ENCODE peak calls at places on chromosome 12, in nine cellular contexts. One of them, this sample, is unnamed.

GRCh38 chr12:116400671-116401357 is 123.3 kb upstream of the MED13L start:
- DNase-seq in HepG2: no peak
- DNase-seq in cardiac fibroblast: no peak
- DNase-seq in astrocyte of the spinal cord: no peak
- DNase-seq in cardiac muscle cell: no peak
- DNase-seq in endothelial cell: no peak
- DNase-seq in mammary epithelial cell: no peak
- DNase-seq in psoas muscle: no peak
- DNase-seq in ascending aorta: no peak
- DNase-seq in this sample: no peak

GRCh38 chr12:104998423-104999346 is 12.6 kb downstream of the NOPCHAP1 start:
- DNase-seq in psoas muscle: no peak
- DNase-seq in cardiac muscle cell: no peak
- DNase-seq in mammary epithelial cell: no peak
- DNase-seq in HepG2: no peak
- DNase-seq in endothelial cell: no peak
- DNase-seq in cardiac fibroblast: no peak
- DNase-seq in ascending aorta: no peak
- DNase-seq in astrocyte of the spinal cord: no peak
- DNase-seq in this sample: no peak

GRCh38 chr12:76012656-76013055 is 18.9 kb downstream of the PHLDA1 start:
- DNase-seq in psoas muscle: no peak
- DNase-seq in ascending aorta: no peak
- DNase-seq in endothelial cell: no peak
- DNase-seq in mammary epithelial cell: no peak
- DNase-seq in HepG2: no peak
- DNase-seq in cardiac fibroblast: no peak
- DNase-seq in astrocyte of the spinal cord: no peak
- DNase-seq in cardiac muscle cell: no peak
- DNase-seq in this sample: no peak

GRCh38 chr12:57881035-57881973 is 34.8 kb upstream of the CTDSP2 start:
- DNase-seq in mammary epithelial cell: peak
- DNase-seq in astrocyte of the spinal cord: no peak
- DNase-seq in HepG2: no peak
- DNase-seq in ascending aorta: no peak
- DNase-seq in cardiac fibroblast: peak
- DNase-seq in cardiac muscle cell: no peak
- DNase-seq in endothelial cell: no peak
- DNase-seq in psoas muscle: peak
- DNase-seq in this sample: no peak

GRCh38 chr12:131831021-131831571 is 2.9 kb downstream of the MMP17 start:
- DNase-seq in cardiac muscle cell: peak
- DNase-seq in psoas muscle: no peak
- DNase-seq in cardiac fibroblast: peak
- DNase-seq in HepG2: no peak
- DNase-seq in astrocyte of the spinal cord: peak
- DNase-seq in ascending aorta: no peak
- DNase-seq in endothelial cell: no peak
- DNase-seq in mammary epithelial cell: peak
- DNase-seq in this sample: no peak

GRCh38 chr12:89072303-89073026 is 279.8 kb downstream of the DUSP6 start:
- DNase-seq in HepG2: no peak
- DNase-seq in astrocyte of the spinal cord: no peak
- DNase-seq in mammary epithelial cell: no peak
- DNase-seq in cardiac muscle cell: no peak
- DNase-seq in endothelial cell: no peak
- DNase-seq in ascending aorta: no peak
- DNase-seq in psoas muscle: no peak
- DNase-seq in cardiac fibroblast: no peak
- DNase-seq in this sample: no peak

GRCh38 chr12:54040148-54040494 is 7.3 kb downstream of the HOXC5 start:
- DNase-seq in mammary epithelial cell: no peak
- DNase-seq in endothelial cell: no peak
- DNase-seq in cardiac fibroblast: no peak
- DNase-seq in psoas muscle: no peak
- DNase-seq in astrocyte of the spinal cord: no peak
- DNase-seq in cardiac muscle cell: no peak
- DNase-seq in ascending aorta: no peak
- DNase-seq in HepG2: no peak
- DNase-seq in this sample: no peak

GRCh38 chr12:110932048-110932447 is 11.7 kb upstream of the MYL2 start:
- DNase-seq in cardiac fibroblast: peak
- DNase-seq in mammary epithelial cell: no peak
- DNase-seq in astrocyte of the spinal cord: no peak
- DNase-seq in cardiac muscle cell: peak
- DNase-seq in endothelial cell: peak
- DNase-seq in psoas muscle: no peak
- DNase-seq in HepG2: no peak
- DNase-seq in ascending aorta: no peak
- DNase-seq in this sample: no peak

GRCh38 chr12:124512667-124513296 is 54.6 kb downstream of the NCOR2 start:
- DNase-seq in psoas muscle: peak
- DNase-seq in endothelial cell: peak
- DNase-seq in cardiac fibroblast: peak
- DNase-seq in cardiac muscle cell: peak
- DNase-seq in ascending aorta: peak
- DNase-seq in mammary epithelial cell: peak
- DNase-seq in HepG2: peak
- DNase-seq in astrocyte of the spinal cord: peak
- DNase-seq in this sample: no peak

GRCh38 chr12:47818382-47818700 is 1.4 kb downstream of the HDAC7 start:
- DNase-seq in astrocyte of the spinal cord: peak
- DNase-seq in mammary epithelial cell: no peak
- DNase-seq in ascending aorta: no peak
- DNase-seq in endothelial cell: no peak
- DNase-seq in cardiac fibroblast: peak
- DNase-seq in psoas muscle: no peak
- DNase-seq in HepG2: no peak
- DNase-seq in cardiac muscle cell: no peak
- DNase-seq in this sample: no peak

GRCh38 chr12:47818007-47818376 is 1.7 kb downstream of the HDAC7 start:
- DNase-seq in ascending aorta: no peak
- DNase-seq in astrocyte of the spinal cord: no peak
- DNase-seq in mammary epithelial cell: no peak
- DNase-seq in cardiac muscle cell: no peak
- DNase-seq in cardiac fibroblast: no peak
- DNase-seq in endothelial cell: no peak
- DNase-seq in HepG2: no peak
- DNase-seq in psoas muscle: no peak
- DNase-seq in this sample: no peak

GRCh38 chr12:47816646-47817271 is 2.9 kb downstream of the HDAC7 start:
- DNase-seq in psoas muscle: peak
- DNase-seq in cardiac fibroblast: no peak
- DNase-seq in HepG2: no peak
- DNase-seq in ascending aorta: no peak
- DNase-seq in astrocyte of the spinal cord: no peak
- DNase-seq in cardiac muscle cell: no peak
- DNase-seq in mammary epithelial cell: no peak
- DNase-seq in endothelial cell: peak
- DNase-seq in this sample: no peak

GRCh38 chr12:47818701-47819543 is 781 bp downstream of the HDAC7 start:
- DNase-seq in cardiac fibroblast: no peak
- DNase-seq in astrocyte of the spinal cord: no peak
- DNase-seq in endothelial cell: peak
- DNase-seq in psoas muscle: peak
- DNase-seq in cardiac muscle cell: no peak
- DNase-seq in ascending aorta: no peak
- DNase-seq in mammary epithelial cell: no peak
- DNase-seq in HepG2: peak
- DNase-seq in this sample: peak

DNA sequence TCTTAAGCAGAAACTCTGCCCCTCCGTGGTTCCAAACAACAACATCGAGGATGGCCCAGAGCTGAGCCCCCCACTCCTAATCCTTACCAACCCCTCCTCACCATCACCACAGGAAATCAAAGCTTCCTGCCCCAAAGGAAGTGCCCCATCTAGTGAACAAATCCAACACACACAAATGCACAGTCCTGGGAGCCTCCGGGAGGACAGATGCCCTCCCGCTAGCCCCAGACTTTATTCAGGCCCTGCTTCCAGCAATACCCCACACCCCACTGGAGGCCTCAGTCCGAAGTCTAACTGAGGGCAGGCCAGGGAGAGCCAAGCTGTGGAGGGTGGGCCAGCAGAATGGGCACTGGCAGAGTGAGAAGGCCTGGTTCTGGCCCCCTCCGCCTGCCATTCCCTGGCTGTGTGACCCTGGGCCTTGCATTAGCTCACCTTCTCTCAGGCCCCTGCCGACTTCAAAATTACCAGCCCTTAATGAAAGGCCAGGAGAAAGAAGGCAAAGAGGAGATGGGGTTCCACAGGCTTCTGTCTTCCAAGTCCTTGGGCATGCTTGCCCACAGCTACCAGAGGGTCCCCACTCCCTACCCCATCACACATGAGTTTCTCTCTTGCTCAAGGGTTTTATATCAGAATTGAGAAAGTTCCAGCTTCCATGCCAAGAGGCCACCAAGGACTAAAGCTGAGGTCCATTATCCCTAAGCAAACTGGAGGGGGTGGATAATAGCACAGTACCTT is 2.3 kb downstream of the HDAC7 start:
- DNase-seq in cardiac fibroblast: no peak
- DNase-seq in astrocyte of the spinal cord: no peak
- DNase-seq in endothelial cell: no peak
- DNase-seq in cardiac muscle cell: no peak
- DNase-seq in mammary epithelial cell: no peak
- DNase-seq in HepG2: peak
- DNase-seq in ascending aorta: no peak
- DNase-seq in psoas muscle: peak
- DNase-seq in this sample: no peak
- TF ChIP-seq CTCF in cardiac fibroblast: peak
- TF ChIP-seq CTCF in astrocyte of the spinal cord: peak
- TF ChIP-seq CTCF in endothelial cell: no peak
- TF ChIP-seq CTCF in cardiac muscle cell: peak
- TF ChIP-seq CTCF in mammary epithelial cell: no peak
- TF ChIP-seq CTCF in HepG2: peak
- TF ChIP-seq CTCF in ascending aorta: no peak
- TF ChIP-seq CTCF in psoas muscle: no peak
- TF ChIP-seq CTCF in this sample: peak

DNA sequence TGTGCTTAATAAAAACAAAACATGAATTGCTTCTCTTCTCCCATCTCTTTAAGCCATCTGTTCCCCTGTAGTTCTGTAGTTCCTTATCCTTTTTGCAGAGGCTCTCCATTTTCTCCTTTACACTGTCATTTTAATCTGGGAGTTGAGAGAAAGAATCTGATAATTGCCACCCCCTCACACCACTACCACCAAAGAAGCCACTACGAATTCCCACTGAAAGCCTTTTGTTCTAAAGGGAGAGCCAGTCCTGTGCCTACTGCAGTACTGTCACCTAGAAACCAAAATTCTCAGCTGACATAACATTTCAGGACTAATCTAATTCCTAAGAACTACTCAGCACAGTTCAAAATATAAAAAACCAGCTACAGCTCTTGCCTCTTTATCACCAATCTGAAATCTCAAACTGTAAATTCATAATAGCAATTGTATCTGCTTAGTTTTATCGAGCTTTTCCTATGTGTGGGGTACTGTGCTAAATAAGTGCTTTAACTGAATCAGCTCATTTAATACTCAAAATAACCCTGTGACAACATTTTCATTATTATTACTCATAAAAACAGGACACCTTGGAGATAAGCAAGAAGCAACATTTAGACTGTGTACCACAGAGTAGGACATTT is 72.4 kb downstream of the SPPL3 start:
- DNase-seq in astrocyte of the spinal cord: no peak
- DNase-seq in mammary epithelial cell: no peak
- DNase-seq in psoas muscle: no peak
- DNase-seq in cardiac fibroblast: no peak
- DNase-seq in endothelial cell: no peak
- DNase-seq in cardiac muscle cell: no peak
- DNase-seq in HepG2: no peak
- DNase-seq in ascending aorta: no peak
- DNase-seq in this sample: no peak
- TF ChIP-seq CTCF in astrocyte of the spinal cord: no peak
- TF ChIP-seq CTCF in mammary epithelial cell: no peak
- TF ChIP-seq CTCF in psoas muscle: no peak
- TF ChIP-seq CTCF in cardiac fibroblast: no peak
- TF ChIP-seq CTCF in endothelial cell: no peak
- TF ChIP-seq CTCF in cardiac muscle cell: no peak
- TF ChIP-seq CTCF in HepG2: no peak
- TF ChIP-seq CTCF in ascending aorta: no peak
- TF ChIP-seq CTCF in this sample: no peak

DNA sequence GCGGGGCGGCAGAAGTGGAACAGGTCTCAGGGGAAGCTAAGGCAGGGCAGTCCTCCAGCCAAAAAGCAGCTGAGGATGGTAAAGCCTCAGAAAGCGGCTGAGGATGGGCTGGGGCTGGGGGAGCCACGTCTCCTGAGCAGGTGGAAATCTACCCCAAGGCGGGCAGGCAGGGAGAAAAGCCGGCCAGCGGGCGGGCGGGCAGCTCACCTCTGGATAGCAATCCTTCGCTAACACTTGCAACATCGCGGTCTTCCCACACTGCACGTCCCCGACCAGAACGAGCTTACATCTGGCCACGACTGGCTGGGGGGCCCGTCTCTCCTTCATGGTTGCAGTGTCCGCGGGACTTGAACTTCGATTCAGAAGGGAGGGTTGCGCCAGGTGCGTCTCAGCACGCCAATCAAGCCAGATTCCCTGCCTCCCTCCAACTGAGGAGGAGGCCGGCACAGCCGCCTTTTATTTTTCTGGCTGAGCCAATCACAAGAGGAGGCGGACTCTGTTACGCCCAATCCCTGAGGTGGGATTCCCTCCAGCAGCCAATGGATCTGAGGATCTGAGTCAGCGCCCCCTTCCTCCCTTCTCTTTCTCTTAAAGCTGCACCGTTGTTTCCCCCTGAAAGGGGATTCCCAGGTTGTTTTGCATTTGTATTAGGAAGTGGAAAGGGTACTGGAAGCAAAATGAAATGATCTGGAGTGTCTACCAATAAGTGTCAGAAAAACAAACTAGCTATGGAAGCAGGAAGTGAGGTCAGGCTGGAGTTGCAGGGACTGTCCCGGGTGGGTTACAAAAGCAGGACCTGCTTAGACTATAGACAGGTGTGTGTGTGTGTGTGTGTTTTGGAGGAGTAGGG is at the start of gene RND1:
- DNase-seq in astrocyte of the spinal cord: peak
- DNase-seq in endothelial cell: peak
- DNase-seq in psoas muscle: peak
- DNase-seq in mammary epithelial cell: peak
- DNase-seq in HepG2: peak
- DNase-seq in cardiac fibroblast: peak
- DNase-seq in ascending aorta: peak
- DNase-seq in cardiac muscle cell: peak
- DNase-seq in this sample: peak
- TF ChIP-seq CTCF in astrocyte of the spinal cord: peak
- TF ChIP-seq CTCF in endothelial cell: no peak
- TF ChIP-seq CTCF in psoas muscle: no peak
- TF ChIP-seq CTCF in mammary epithelial cell: no peak
- TF ChIP-seq CTCF in HepG2: peak
- TF ChIP-seq CTCF in cardiac fibroblast: no peak
- TF ChIP-seq CTCF in ascending aorta: no peak
- TF ChIP-seq CTCF in cardiac muscle cell: peak
- TF ChIP-seq CTCF in this sample: peak

GRCh38 chr12:44930972-44931600 is 55.0 kb upstream of the NELL2 start:
- DNase-seq in psoas muscle: no peak
- DNase-seq in endothelial cell: no peak
- DNase-seq in mammary epithelial cell: peak
- DNase-seq in cardiac fibroblast: peak
- DNase-seq in ascending aorta: no peak
- DNase-seq in cardiac muscle cell: peak
- DNase-seq in HepG2: peak
- DNase-seq in astrocyte of the spinal cord: peak
- DNase-seq in this sample: no peak
- TF ChIP-seq CTCF in psoas muscle: peak
- TF ChIP-seq CTCF in endothelial cell: peak
- TF ChIP-seq CTCF in mammary epithelial cell: peak
- TF ChIP-seq CTCF in cardiac fibroblast: peak
- TF ChIP-seq CTCF in ascending aorta: peak
- TF ChIP-seq CTCF in cardiac muscle cell: peak
- TF ChIP-seq CTCF in HepG2: peak
- TF ChIP-seq CTCF in astrocyte of the spinal cord: peak
- TF ChIP-seq CTCF in this sample: peak

This sample was measured in progenitor cell of endocrine pancreas.